ENCODE peak calls at places on chromosomes 4 and X, in six cellular contexts. D is H1, U is ovary, S is breast epithelium, X is neuronal stem cell, A is transverse colon. I is an unnamed sample. For H3K4me1, the result is how much of the 10 kb centered on the place peaks cover.

GRCh38 chrX:107602694-107603239 is 25.5 kb upstream of the PRPS1 start:
- DNase-seq in D (no peak), X (no peak), A (no peak), U (no peak), S (no peak), I (no peak)

GRCh38 chrX:139126493-139126892 is 404.0 kb upstream of the F9 start:
- DNase-seq in S (no peak), U (no peak), D (peak), X (peak), A (peak), I (no peak)

GRCh38 chr4:118279920-118280432 is 72.8 kb downstream of the PRSS12 start:
- DNase-seq in A (no peak), U (no peak), S (no peak), X (no peak), D (no peak), I (peak)

GRCh38 chr4:111433436-111433835 is 711.8 kb upstream of the FAM241A start:
- DNase-seq in D (no peak), U (no peak), A (no peak), X (no peak), S (no peak), I (no peak)

GRCh38 chr4:9962611-9963314 is 58.5 kb downstream of the SLC2A9 start:
- DNase-seq in A (no peak), X (no peak), U (no peak), D (no peak), S (no peak), I (no peak)

GRCh38 chr4:42761804-42762203 is 104.9 kb upstream of the ATP8A1 start:
- DNase-seq in X (no peak), S (no peak), A (no peak), D (no peak), U (no peak), I (no peak)

GRCh38 chrX:69503228-69503834 is 795 bp upstream of the NALF2 start:
- DNase-seq in A (no peak), S (no peak), D (no peak), U (no peak), X (no peak), I (no peak)

GRCh38 chr4:75939890-75940691 is 722 bp downstream of the NAAA start:
- DNase-seq in A (peak), X (peak), D (peak), S (peak), U (peak), I (peak)

GRCh38 chrX:24357101-24357500 is 3.3 kb upstream of the SUPT20HL1 start:
- DNase-seq in X (no peak), U (no peak), A (no peak), S (no peak), D (no peak), I (no peak)

GRCh38 chrX:115023811-115024210 is 6.4 kb upstream of the IL13RA2 start:
- DNase-seq in D (no peak), A (no peak), S (no peak), U (no peak), X (no peak), I (no peak)

GRCh38 chr4:53619431-53619830 is 28.1 kb upstream of the LNX1 start:
- DNase-seq in D (no peak), S (no peak), A (no peak), X (no peak), U (no peak), I (no peak)

GRCh38 chr4:8069102-8069752 is 89.4 kb downstream of the ABLIM2 start:
- DNase-seq in S (no peak), X (no peak), D (no peak), A (no peak), U (no peak), I (no peak)

GRCh38 chr4:2836391-2836859 is 7.2 kb upstream of the ADD1 start:
- DNase-seq in D (peak), S (no peak), X (no peak), A (peak), U (peak), I (no peak)
- H3K4me1 ChIP-seq in D (under half), S (under half), X (under half), A (under half), U (under half), I (half or more)

DNA sequence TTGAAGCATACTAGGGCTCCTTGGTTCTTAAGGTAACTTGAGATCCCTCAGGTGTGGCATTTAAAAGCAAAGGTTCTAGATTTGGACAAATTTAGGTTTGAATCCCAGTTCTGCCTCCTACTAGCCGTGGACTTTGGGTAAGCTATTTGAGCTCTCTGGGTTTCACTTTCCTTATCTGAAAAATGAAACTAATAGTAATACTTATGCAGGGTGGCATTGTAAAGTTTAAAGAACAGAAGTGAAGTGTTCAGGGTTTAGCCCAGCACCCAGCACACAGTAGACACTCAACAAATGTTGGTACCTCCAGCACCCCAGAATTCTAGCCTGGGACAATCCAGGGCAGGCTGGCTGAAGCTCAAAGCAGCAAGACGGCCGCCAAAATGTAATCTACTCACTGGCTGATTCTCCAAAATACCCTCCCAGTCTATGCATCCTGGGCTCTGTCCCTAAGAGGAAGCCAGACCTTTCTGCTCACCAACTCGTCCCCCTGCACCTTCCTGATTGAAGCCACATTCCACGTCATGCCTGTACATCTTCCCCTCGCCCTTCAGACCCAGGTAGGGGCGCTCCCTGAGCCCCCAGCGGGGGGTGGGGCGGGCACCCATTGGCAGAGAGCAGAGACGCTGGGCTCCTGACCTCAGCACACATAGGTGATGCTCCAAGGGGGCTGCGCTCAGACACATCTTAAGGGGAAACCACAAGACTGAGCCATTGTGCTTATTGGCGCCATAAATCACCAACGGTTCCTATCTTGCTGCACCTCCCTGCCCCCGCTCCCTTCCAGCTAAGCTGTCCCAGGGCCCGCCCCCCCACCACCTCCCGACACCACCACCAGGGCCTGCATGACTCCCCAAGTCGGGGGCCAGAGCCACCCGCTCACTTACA is 160.6 kb downstream of the BCOR start:
- DNase-seq in A (no peak), U (no peak), X (no peak), D (no peak), S (no peak), I (no peak)
- H3K4me1 ChIP-seq in A (under half), U (under half), X (under half), D (under half), S (under half), I (under half)

GRCh38 chr4:2860391-2861348 is 17.0 kb downstream of the ADD1 start:
- DNase-seq in A (no peak), S (no peak), X (no peak), D (peak), U (peak), I (no peak)
- H3K4me1 ChIP-seq in A (half or more), S (under half), X (under half), D (under half), U (under half), I (half or more)

DNA sequence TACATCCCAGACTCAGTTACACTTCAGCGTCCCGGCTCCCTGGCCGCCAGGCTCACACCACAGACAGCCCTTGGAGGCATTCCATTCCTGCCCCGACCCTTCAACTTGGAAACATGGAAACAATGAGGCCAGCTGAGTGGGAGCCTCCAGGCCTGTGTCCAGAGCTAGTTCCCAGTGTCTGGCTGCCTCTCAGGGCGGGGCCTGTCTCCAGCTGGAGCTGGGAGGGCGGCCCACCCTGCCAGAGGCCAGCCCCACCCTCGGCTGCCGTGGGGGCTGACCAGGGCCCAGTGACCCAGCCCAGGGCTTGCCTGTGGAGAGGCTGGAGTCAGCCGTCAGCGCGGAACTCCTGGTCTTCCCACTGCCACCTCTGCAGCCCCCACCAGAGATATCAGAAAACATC is 37.4 kb upstream of the SPON2 start:
- DNase-seq in S (no peak), U (peak), A (peak), X (peak), D (no peak), I (no peak)
- H3K4me1 ChIP-seq in S (under half), U (under half), A (half or more), X (under half), D (under half), I (under half)

GRCh38 chr4:41323186-41323585 is 66.5 kb downstream of the UCHL1 start:
- DNase-seq in D (no peak), S (no peak), A (no peak), X (no peak), U (no peak), I (no peak)
- H3K4me1 ChIP-seq in D (under half), S (under half), A (under half), X (under half), U (under half), I (under half)

GRCh38 chr4:37993806-37994205 is 33.6 kb downstream of the PTTG2 start:
- DNase-seq in X (no peak), U (no peak), D (no peak), S (no peak), A (no peak), I (no peak)

GRCh38 chr4:37994569-37994968 is 34.4 kb downstream of the PTTG2 start:
- DNase-seq in D (no peak), S (no peak), A (no peak), U (no peak), X (no peak), I (no peak)

GRCh38 chr4:37989398-37990260 is 29.4 kb downstream of the PTTG2 start:
- DNase-seq in A (no peak), X (no peak), D (peak), S (no peak), U (no peak), I (no peak)

GRCh38 chr4:37990731-37991130 is 30.5 kb downstream of the PTTG2 start:
- DNase-seq in X (no peak), D (peak), A (no peak), U (no peak), S (no peak), I (no peak)

DNA sequence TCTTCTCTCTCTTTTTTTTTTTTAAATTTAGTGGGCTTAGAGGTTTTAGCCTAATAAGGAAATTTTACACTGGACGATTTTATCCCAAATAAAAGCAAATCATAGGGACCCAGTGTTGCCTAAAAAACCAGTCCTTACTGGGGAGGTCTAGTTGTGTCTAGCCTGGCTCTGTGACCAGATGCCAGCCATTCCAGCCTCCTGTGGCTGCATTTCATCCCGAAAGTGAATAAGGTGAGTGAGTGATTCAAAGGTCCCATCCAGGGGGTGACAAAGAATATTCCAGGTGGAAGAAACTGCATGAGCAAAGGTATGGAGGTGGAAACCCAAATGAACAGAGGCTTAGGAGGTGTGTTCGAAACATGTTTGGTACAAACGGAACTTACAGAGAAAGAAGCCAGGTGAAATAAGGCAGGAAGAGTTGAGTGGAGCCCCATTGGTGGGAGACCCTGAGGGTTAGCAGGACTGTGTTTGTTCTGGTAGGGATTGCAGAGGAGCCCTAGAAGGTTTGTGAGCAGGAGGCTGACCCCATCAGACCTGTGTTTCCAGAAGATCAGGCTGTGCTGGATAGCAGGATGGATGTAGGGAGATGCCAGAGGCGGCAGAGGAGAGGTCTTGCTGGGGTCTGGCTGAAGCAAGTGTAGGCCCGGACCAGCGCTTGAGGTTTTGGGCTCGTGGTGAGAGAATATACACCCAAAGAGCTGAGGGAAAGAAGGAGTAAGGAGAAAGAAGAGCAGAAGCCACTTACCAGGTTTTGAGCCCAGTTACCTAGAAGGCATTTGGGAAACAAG is 31.6 kb downstream of the PTTG2 start:
- DNase-seq in D (peak), U (no peak), S (no peak), A (no peak), X (no peak), I (no peak)
- H3K4me1 ChIP-seq in D (under half), U (under half), S (under half), A (under half), X (under half), I (under half)

GRCh38 chr4:47829438-47829837 is 8.4 kb downstream of the CORIN start:
- DNase-seq in U (no peak), X (no peak), A (no peak), D (no peak), S (no peak), I (no peak)

GRCh38 chr4:47830263-47831025 is 7.4 kb downstream of the CORIN start:
- DNase-seq in A (no peak), S (no peak), X (no peak), U (no peak), D (no peak), I (no peak)

GRCh38 chr4:47827339-47828047 is 10.4 kb downstream of the CORIN start:
- DNase-seq in D (no peak), X (no peak), S (no peak), U (no peak), A (no peak), I (no peak)

GRCh38 chr4:47824844-47825243 is 13.0 kb downstream of the CORIN start:
- DNase-seq in A (no peak), X (no peak), D (no peak), S (no peak), U (no peak), I (no peak)
- H3K4me1 ChIP-seq in A (under half), X (under half), D (under half), S (under half), U (under half), I (under half)